ENCODE peak calls at places on chromosome 1, in six cellular contexts. One of them, this sample, is unnamed.

GRCh38 chr1:1797731-1798341 is 19.6 kb upstream of the NADK start:
- DNase-seq in EL: no peak
- DNase-seq in left ventricle myocardium inferior: no peak
- DNase-seq in activated naive CD4-positive, alpha-beta T cell: no peak
- DNase-seq in DMS153: no peak
- DNase-seq in glutamatergic neuron: no peak
- DNase-seq in this sample: no peak

GRCh38 chr1:200365897-200366426 is 43.9 kb downstream of the ZNF281 start:
- DNase-seq in DMS153: no peak
- DNase-seq in left ventricle myocardium inferior: no peak
- DNase-seq in EL: no peak
- DNase-seq in activated naive CD4-positive, alpha-beta T cell: no peak
- DNase-seq in glutamatergic neuron: no peak
- DNase-seq in this sample: no peak

GRCh38 chr1:87588445-87588844 is 259.8 kb downstream of the LMO4 start:
- DNase-seq in DMS153: no peak
- DNase-seq in left ventricle myocardium inferior: no peak
- DNase-seq in EL: no peak
- DNase-seq in activated naive CD4-positive, alpha-beta T cell: no peak
- DNase-seq in glutamatergic neuron: no peak
- DNase-seq in this sample: no peak

GRCh38 chr1:37940299-37940947 is 6.4 kb downstream of the INPP5B start:
- DNase-seq in left ventricle myocardium inferior: no peak
- DNase-seq in EL: no peak
- DNase-seq in glutamatergic neuron: no peak
- DNase-seq in activated naive CD4-positive, alpha-beta T cell: no peak
- DNase-seq in DMS153: peak
- DNase-seq in this sample: peak

GRCh38 chr1:226738995-226739695 is at the start of gene ITPKB:
- DNase-seq in DMS153: no peak
- DNase-seq in glutamatergic neuron: no peak
- DNase-seq in EL: peak
- DNase-seq in activated naive CD4-positive, alpha-beta T cell: peak
- DNase-seq in left ventricle myocardium inferior: peak
- DNase-seq in this sample: peak

GRCh38 chr1:183180213-183180612 is 5.9 kb upstream of the LAMC2 start:
- DNase-seq in EL: peak
- DNase-seq in activated naive CD4-positive, alpha-beta T cell: no peak
- DNase-seq in left ventricle myocardium inferior: no peak
- DNase-seq in DMS153: peak
- DNase-seq in glutamatergic neuron: no peak
- DNase-seq in this sample: peak

GRCh38 chr1:109643385-109644230 is 12.3 kb upstream of the GSTM4 start:
- DNase-seq in EL: peak
- DNase-seq in DMS153: peak
- DNase-seq in glutamatergic neuron: peak
- DNase-seq in activated naive CD4-positive, alpha-beta T cell: peak
- DNase-seq in left ventricle myocardium inferior: peak
- DNase-seq in this sample: no peak

GRCh38 chr1:15083578-15083977 is 70.0 kb upstream of the TMEM51 start:
- DNase-seq in glutamatergic neuron: no peak
- DNase-seq in left ventricle myocardium inferior: no peak
- DNase-seq in activated naive CD4-positive, alpha-beta T cell: no peak
- DNase-seq in DMS153: no peak
- DNase-seq in EL: no peak
- DNase-seq in this sample: no peak

This sample was measured in LNCaP clone FGC.